ENCODE peak calls at places on chromosomes 11 and 22, in five cellular contexts. J is cardiac muscle cell, N is left colon, G is fibroblast of villous mesenchyme, L is foreskin fibroblast. B is an unnamed sample.

GRCh38 chr11:128240546-128240945 is 346.8 kb downstream of the ETS1 start:
- DNase-seq in J (no peak), L (no peak), G (no peak), N (no peak), B (no peak)

GRCh38 chr11:128181984-128182383 is 405.4 kb downstream of the ETS1 start:
- DNase-seq in G (no peak), L (no peak), N (no peak), J (no peak), B (no peak)

GRCh38 chr11:44525473-44526252 is 39.8 kb upstream of the CD82 start:
- DNase-seq in G (no peak), L (no peak), J (no peak), N (no peak), B (no peak)

GRCh38 chr22:40480996-40481395 is 110.6 kb downstream of the SGSM3 start:
- DNase-seq in L (no peak), J (no peak), G (no peak), N (no peak), B (no peak)

GRCh38 chr11:29780756-29781155 is 236.1 kb downstream of the KCNA4 start:
- DNase-seq in J (no peak), G (no peak), L (no peak), N (no peak), B (no peak)

GRCh38 chr22:20646377-20646776 is 127.5 kb upstream of the SERPIND1 start:
- DNase-seq in G (no peak), J (no peak), N (no peak), L (no peak), B (peak; percentile 18)

GRCh38 chr22:46673677-46674236 is 53.6 kb downstream of the GRAMD4 start:
- DNase-seq in L (no peak), G (no peak), N (no peak), J (no peak), B (no peak)

GRCh38 chr11:71240865-71241691 is 11.3 kb downstream of the SHANK2 start:
- DNase-seq in L (peak; percentile 87), N (no peak), G (peak; percentile 98), J (no peak), B (peak; percentile 78)

B was measured in suprapubic skin.